ENCODE peak calls at places on chromosomes 3 and 15, in five cellular contexts. Q is fibroblast of mammary gland, X is adrenal gland, L is pancreas, J is keratinocyte. N is an unnamed sample.

GRCh38 chr15:77831989-77832388 is 199.3 kb upstream of the LINGO1 start:
- DNase-seq in Q (no peak), X (no peak), L (no peak), J (no peak), N (no peak)

GRCh38 chr3:15081960-15082664 is 16.8 kb downstream of the RBSN start:
- DNase-seq in Q (peak), X (peak), L (no peak), J (no peak), N (no peak)

GRCh38 chr3:37466660-37467359 is 292.4 kb upstream of the LRRFIP2 start:
- DNase-seq in Q (no peak), X (peak), L (no peak), J (no peak), N (peak)

GRCh38 chr15:96037584-96037983 is 292.9 kb upstream of the NR2F2 start:
- DNase-seq in Q (no peak), X (no peak), L (no peak), J (no peak), N (no peak)

GRCh38 chr3:110383356-110383755 is 688.3 kb upstream of the NECTIN3 start:
- DNase-seq in Q (no peak), X (no peak), L (no peak), J (no peak), N (no peak)

GRCh38 chr3:121998030-121998580 is 23.9 kb downstream of the ILDR1 start:
- DNase-seq in Q (peak), X (peak), L (no peak), J (no peak), N (no peak)

GRCh38 chr3:47909607-47910006 is 106.6 kb downstream of the MAP4 start:
- DNase-seq in Q (no peak), X (peak), L (no peak), J (no peak), N (no peak)

GRCh38 chr3:187064210-187065115 is 74.8 kb downstream of the RPL39L start:
- DNase-seq in Q (peak), X (no peak), L (peak), J (no peak), N (no peak)

GRCh38 chr3:174951023-174951422 is 91.9 kb downstream of the NAALADL2 start:
- DNase-seq in Q (peak), X (no peak), L (no peak), J (peak), N (no peak)

GRCh38 chr3:120471643-120472042 is 20.9 kb upstream of the FSTL1 start:
- DNase-seq in Q (peak), X (no peak), L (no peak), J (no peak), N (no peak)

GRCh38 chr15:74316116-74316515 is 51.3 kb downstream of the CYP11A1 start:
- DNase-seq in Q (no peak), X (no peak), L (no peak), J (no peak), N (peak)

DNA sequence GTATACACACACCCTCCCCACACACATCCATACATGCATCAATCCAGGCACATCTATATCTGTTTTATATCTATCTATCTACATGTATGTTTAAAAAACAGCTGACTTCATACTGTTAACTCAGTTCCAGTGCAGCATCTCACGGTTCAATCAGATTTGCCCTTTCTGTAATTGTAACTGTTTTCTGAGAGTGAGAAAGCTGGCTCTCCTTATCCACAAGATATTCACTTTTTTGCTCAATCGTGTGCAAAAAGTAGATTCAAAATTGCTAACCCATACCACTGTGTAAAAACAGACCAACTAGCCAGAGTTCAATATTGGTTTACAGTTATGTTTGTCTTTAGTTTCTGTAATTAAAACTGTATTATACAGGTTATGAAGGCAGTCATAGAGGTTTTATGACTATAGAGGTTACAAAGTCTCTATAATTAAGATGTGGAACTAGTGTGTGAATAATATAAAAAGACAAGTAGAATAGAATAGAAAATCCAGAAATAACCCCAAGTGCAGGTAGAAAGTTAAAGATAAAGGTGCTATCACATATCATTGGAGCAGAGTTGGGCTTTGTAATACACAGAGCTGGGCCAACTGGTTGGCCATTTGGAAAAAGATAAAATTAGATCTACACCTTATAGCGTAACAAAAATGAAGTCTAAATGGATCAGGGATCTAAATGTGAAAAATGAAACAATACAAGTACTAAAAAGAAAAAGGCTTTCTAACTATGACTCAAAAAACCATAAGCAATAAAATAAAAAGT is 20.1 kb upstream of the MCF2L2 start:
- DNase-seq in Q (no peak), X (no peak), L (no peak), J (no peak), N (no peak)
- H3K4me3 ChIP-seq in Q (peak), X (peak), L (no peak), J (no peak), N (peak)

DNA sequence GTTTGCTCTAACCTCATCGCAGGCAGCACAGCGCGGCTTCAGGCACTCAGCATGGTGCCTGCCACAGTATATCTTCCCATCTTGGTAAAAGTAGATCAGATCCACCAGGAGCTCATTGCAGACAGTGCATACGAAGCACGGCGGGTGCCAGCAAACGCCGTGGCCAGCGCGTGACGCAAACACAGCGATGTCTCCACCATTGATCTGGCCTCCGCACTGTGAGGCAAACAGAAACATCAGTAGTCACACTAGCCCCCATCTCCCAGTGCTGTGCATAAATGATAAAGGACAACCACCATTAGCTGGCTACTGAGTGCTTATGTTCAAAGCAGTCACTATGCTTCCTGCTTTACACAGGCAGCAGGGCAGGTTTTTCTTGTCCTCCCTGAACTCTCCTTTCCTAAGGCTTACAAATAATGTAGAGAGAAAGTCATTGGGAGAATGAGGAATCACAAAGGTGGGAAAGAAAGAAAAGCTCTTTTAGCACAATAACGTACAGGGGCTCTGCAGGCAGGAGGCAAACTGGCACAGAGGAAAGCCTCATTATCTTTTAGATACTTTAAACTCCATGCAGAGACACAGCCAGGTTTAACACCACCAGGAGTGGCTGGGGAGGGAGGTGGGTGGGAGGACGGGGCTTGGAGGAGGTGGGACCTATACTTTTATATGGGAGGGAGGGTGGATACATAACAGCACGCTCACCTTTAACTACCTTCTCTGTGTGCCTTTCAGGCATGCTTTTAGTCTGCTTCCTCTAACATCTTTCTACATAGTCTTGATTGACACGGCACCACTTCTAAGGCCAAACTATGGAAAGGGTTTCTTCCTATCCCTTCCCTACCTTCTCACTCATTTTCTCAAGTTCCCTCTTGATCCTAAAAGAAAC is 67.9 kb downstream of the PRICKLE2 start:
- DNase-seq in Q (no peak), X (no peak), L (no peak), J (no peak), N (no peak)
- H3K4me3 ChIP-seq in Q (no peak), X (no peak), L (no peak), J (no peak), N (no peak)

GRCh38 chr15:84840255-84840654 is 23.1 kb downstream of the ALPK3 start:
- DNase-seq in Q (no peak), X (no peak), L (peak), J (no peak), N (no peak)
- H3K4me3 ChIP-seq in Q (no peak), X (no peak), L (no peak), J (no peak), N (no peak)

DNA sequence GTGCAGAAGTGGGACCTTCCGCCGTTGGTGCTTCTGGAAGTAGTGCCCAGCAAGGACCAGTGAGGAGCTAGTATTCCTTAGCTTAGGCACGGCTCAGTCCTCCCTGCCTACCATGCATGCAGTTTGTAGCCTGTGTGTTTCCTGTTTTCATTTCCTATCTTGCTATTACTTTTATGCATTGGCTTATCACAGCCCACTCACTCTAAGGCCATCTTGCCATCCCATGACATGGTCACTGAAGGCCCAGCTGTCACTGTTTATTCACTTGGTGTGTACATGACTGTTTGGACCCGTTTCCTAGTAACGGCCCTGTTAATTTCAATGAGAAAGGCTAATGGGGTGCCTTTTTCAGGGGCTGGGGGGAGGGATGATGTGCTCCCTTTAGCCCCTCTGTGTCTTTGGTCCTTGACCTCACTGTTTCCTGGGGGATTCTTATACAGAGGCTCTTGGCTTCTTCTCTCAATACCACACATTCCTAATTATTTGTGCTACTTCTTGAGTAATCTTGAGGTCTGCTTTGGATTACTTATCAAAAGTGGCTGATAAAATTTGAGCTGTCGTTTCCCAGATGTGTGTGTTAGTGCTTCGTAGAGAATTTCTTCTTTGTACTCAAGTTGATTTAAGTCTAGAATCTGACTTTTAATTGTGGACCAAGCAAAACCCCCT is 24.5 kb upstream of the TRAK1 start:
- DNase-seq in Q (peak), X (no peak), L (no peak), J (no peak), N (no peak)
- H3K4me3 ChIP-seq in Q (no peak), X (peak), L (no peak), J (no peak), N (peak)

GRCh38 chr3:159779883-159780282 is 208.8 kb upstream of the IL12A start:
- DNase-seq in Q (no peak), X (no peak), L (no peak), J (no peak), N (no peak)
- H3K4me3 ChIP-seq in Q (no peak), X (no peak), L (no peak), J (no peak), N (no peak)

GRCh38 chr3:128491900-128492352 is 1.1 kb downstream of the GATA2 start:
- DNase-seq in Q (no peak), X (no peak), L (no peak), J (no peak), N (no peak)
- H3K4me3 ChIP-seq in Q (no peak), X (peak), L (peak), J (no peak), N (peak)

GRCh38 chr3:150414989-150415388 is 6.9 kb downstream of the TSC22D2 start:
- DNase-seq in Q (no peak), X (no peak), L (no peak), J (no peak), N (no peak)
- H3K4me3 ChIP-seq in Q (no peak), X (peak), L (no peak), J (peak), N (peak)

GRCh38 chr3:183924956-183925355 is 40.3 kb upstream of the PARL start:
- DNase-seq in Q (peak), X (no peak), L (no peak), J (peak), N (no peak)

GRCh38 chr3:183921096-183921495 is 36.4 kb upstream of the PARL start:
- DNase-seq in Q (no peak), X (peak), L (no peak), J (no peak), N (no peak)

GRCh38 chr3:183930069-183930468 is 45.4 kb upstream of the PARL start:
- DNase-seq in Q (no peak), X (no peak), L (no peak), J (no peak), N (no peak)

GRCh38 chr3:183927059-183927458 is 42.4 kb upstream of the PARL start:
- DNase-seq in Q (no peak), X (no peak), L (no peak), J (no peak), N (no peak)

DNA sequence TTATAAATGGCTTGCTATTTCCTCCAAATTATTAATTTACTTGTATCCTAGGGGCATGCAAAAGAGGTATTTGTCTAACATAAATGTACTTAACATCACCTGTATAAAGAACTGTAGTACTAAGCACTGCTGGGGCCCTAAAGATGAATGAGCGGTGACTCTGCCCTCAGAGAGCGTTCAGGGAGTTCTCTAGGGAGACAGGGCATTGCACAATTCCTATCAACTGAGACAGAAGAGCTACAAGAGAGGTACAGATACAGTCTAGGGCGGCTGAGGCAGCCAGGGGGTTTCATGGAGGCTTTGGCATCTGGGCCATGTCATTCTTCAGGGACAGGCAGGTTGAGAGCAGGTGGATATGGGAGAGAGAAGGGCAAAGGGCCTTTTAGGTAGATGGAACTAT is 39.9 kb upstream of the PARL start:
- DNase-seq in Q (peak), X (no peak), L (no peak), J (no peak), N (no peak)
- H3K4me3 ChIP-seq in Q (no peak), X (no peak), L (no peak), J (peak), N (no peak)

GRCh38 chr15:39920510-39921273 is 626 bp upstream of the GPR176 start:
- DNase-seq in Q (peak), X (peak), L (peak), J (no peak), N (peak)

GRCh38 chr15:39921274-39921638 is 1.2 kb upstream of the GPR176 start:
- DNase-seq in Q (no peak), X (no peak), L (no peak), J (no peak), N (no peak)

GRCh38 chr15:39919396-39919739 is 698 bp downstream of the GPR176 start:
- DNase-seq in Q (no peak), X (no peak), L (no peak), J (no peak), N (no peak)

GRCh38 chr15:39919740-39920509 is at the start of gene GPR176:
- DNase-seq in Q (peak), X (peak), L (peak), J (no peak), N (peak)

DNA sequence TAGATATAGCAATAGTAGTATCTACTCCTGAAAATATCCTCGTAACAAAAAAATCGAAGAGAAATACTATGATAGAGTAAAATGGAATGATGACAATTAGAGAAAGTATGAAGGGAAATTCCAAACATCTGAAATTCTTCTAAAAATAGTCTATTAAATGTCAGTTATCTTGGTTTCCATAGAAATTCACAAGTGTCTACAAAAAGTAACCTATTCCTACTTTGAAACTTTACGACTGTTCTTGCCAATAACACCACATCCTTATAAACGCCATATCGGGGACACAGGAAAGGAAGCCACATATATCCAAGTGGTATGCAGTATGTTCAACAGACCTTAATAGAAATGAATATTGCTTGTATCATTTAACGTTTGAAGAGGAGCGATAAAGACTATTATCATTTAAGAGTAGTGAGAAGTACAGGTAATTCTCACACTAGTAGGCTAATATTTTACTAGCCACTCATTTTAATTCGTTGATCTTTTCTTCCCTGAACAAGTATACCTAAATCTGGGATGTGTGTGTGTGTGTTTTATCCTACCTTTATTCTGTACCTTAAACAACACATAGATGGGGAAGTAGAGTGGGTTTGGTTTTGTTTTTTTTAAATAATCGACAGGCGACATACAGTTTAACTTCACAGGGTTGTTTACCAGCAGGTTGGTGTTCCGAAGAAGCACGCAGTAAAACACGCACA is 1.2 kb downstream of the GPR176 start:
- DNase-seq in Q (peak), X (no peak), L (no peak), J (peak), N (no peak)
- H3K4me3 ChIP-seq in Q (peak), X (peak), L (no peak), J (peak), N (peak)

DNA sequence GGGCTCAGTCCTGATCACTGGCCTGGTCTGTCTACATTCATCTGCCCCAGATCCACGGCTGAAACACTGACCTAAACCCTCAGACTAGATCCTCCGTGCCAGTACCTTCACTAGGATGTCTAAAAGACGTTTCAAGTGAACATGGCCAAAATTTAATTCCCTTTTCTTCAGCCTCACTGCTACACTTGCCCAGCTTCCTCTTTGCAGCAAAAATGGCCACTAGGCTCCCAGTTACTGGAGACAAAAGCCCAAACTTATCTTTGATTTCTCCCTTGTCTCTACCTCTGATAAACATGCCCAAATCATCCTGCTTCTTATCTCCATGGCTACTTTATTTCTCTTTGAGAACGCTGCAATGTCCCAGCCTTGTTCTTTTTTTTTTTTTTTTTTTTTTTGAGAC is 1.6 kb downstream of the RASSF1 start:
- DNase-seq in Q (no peak), X (no peak), L (no peak), J (no peak), N (no peak)
- H3K4me3 ChIP-seq in Q (peak), X (no peak), L (no peak), J (no peak), N (peak)